ENCODE peak calls at places on chromosomes 11 and 22, in seven cellular contexts. H, A, B, V, W, X and F are unnamed samples.

GRCh38 chr11:67287355-67288197 is 1.5 kb upstream of the ANKRD13D start:
- DNase-seq in H (no peak), A (no peak), B (peak), V (peak), W (no peak), X (no peak), F (no peak)

GRCh38 chr11:120884290-120885020 is 139.4 kb upstream of the TBCEL start:
- DNase-seq in H (no peak), A (no peak), B (peak), V (no peak), W (no peak), X (no peak), F (no peak)

GRCh38 chr11:31397239-31397834 is 27.7 kb downstream of the DNAJC24 start:
- DNase-seq in H (no peak), A (peak), B (no peak), V (no peak), W (no peak), X (peak), F (peak)

GRCh38 chr11:3203221-3204043 is 15.2 kb downstream of the MRGPRG start:
- DNase-seq in H (no peak), A (no peak), B (peak), V (peak), W (no peak), X (no peak), F (no peak)

GRCh38 chr22:29842740-29843139 is 4.7 kb upstream of the ASCC2 start:
- DNase-seq in H (no peak), A (peak), B (no peak), V (no peak), W (no peak), X (no peak), F (no peak)

GRCh38 chr11:134008593-134008992 is 51.8 kb upstream of the IGSF9B start:
- DNase-seq in H (peak), A (peak), B (no peak), V (no peak), W (no peak), X (no peak), F (no peak)

GRCh38 chr22:46584081-46584903 is 35.9 kb upstream of the GRAMD4 start:
- DNase-seq in H (no peak), A (peak), B (no peak), V (peak), W (no peak), X (no peak), F (no peak)

GRCh38 chr11:64874841-64875240 is 3.6 kb downstream of the EHD1 start:
- DNase-seq in H (no peak), A (no peak), B (no peak), V (no peak), W (no peak), X (no peak), F (no peak)

GRCh38 chr22:30856699-30857098 is 111.9 kb downstream of the MORC2 start:
- DNase-seq in H (no peak), A (no peak), B (no peak), V (no peak), W (no peak), X (no peak), F (peak)

GRCh38 chr11:77206264-77207018 is 78.4 kb downstream of the MYO7A start:
- DNase-seq in H (no peak), A (no peak), B (no peak), V (no peak), W (no peak), X (no peak), F (no peak)

GRCh38 chr22:37260396-37260795 is 16.3 kb upstream of the RAC2 start:
- DNase-seq in H (no peak), A (no peak), B (no peak), V (no peak), W (no peak), X (no peak), F (no peak)

GRCh38 chr22:37258810-37259472 is 14.9 kb upstream of the RAC2 start:
- DNase-seq in H (no peak), A (no peak), B (no peak), V (no peak), W (no peak), X (no peak), F (no peak)

GRCh38 chr22:37258005-37258790 is 14.1 kb upstream of the RAC2 start:
- DNase-seq in H (no peak), A (peak), B (no peak), V (no peak), W (no peak), X (no peak), F (no peak)

GRCh38 chr22:37260939-37261338 is 16.9 kb upstream of the RAC2 start:
- DNase-seq in H (no peak), A (no peak), B (peak), V (peak), W (no peak), X (peak), F (peak)

DNA sequence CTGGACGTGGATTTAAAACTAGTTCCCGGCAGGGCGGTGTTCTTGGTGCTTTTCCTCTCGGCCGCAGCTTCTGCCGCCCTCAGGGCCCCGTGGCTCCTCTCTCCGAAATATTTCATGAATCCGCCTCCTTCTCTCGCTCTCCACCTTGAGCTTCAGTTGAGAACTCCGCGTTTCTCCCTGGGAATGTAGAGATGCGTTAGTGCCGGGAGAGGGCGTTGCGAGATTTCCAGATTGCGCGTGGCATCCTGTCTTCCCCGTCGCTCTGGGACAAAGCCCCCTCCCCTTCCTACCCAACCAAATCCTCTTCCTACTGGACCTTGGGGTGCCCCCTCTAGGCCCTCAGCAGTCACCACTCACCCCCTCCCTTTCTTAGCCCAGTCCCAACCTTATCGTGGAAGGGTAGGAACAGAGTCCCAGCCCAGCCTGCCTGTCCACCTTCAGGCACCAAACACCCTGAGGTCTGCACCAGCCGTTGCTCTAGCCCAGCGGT is 15.5 kb upstream of the RAC2 start:
- DNase-seq in H (no peak), A (peak), B (no peak), V (no peak), W (no peak), X (no peak), F (no peak)
- TF ChIP-seq CTCF in H (peak), A (peak), B (peak), V (no peak), W (no peak), X (peak), F (peak)

GRCh38 chr11:11524436-11525038 is 97.3 kb downstream of the GALNT18 start:
- DNase-seq in H (no peak), A (peak), B (no peak), V (no peak), W (no peak), X (no peak), F (no peak)

GRCh38 chr11:11514246-11514645 is 107.6 kb downstream of the GALNT18 start:
- DNase-seq in H (no peak), A (no peak), B (no peak), V (no peak), W (no peak), X (no peak), F (no peak)

GRCh38 chr11:11520231-11521015 is 101.4 kb downstream of the GALNT18 start:
- DNase-seq in H (no peak), A (peak), B (no peak), V (no peak), W (no peak), X (no peak), F (no peak)

GRCh38 chr11:11521306-11522002 is 100.4 kb downstream of the GALNT18 start:
- DNase-seq in H (no peak), A (peak), B (no peak), V (no peak), W (no peak), X (no peak), F (peak)

GRCh38 chr11:11519184-11519583 is 102.6 kb downstream of the GALNT18 start:
- DNase-seq in H (no peak), A (no peak), B (no peak), V (no peak), W (no peak), X (no peak), F (no peak)
- TF ChIP-seq CTCF in H (no peak), A (no peak), B (no peak), V (no peak), W (no peak), X (no peak), F (no peak)

GRCh38 chr22:35301370-35301874 is 1.7 kb downstream of the TOM1 start:
- DNase-seq in H (no peak), A (peak), B (peak), V (peak), W (peak), X (no peak), F (no peak)
- TF ChIP-seq CTCF in H (no peak), A (no peak), B (no peak), V (no peak), W (no peak), X (no peak), F (no peak)

DNA sequence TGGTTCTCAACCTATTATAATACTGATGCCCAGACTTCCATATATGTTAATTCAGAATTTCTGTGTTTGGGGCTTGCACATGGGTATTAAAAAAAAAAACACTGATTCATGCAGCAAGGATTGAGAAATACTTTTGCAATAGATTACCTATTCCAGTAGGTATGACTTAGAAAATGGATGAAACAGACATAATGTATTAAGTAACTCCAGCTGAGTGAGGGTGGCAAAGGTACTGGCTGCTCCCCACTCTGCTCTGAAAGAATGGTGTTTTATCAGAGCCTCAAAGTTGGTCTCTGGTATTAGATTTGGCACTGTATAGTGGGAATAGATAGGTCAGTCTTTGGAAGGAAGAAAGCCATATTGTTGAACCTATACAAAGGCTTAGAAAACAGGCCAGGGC is 234.3 kb upstream of the FOLH1 start:
- DNase-seq in H (no peak), A (peak), B (no peak), V (no peak), W (no peak), X (no peak), F (no peak)
- TF ChIP-seq CTCF in H (no peak), A (no peak), B (no peak), V (no peak), W (no peak), X (no peak), F (no peak)

GRCh38 chr11:88292156-88292844 is 45.2 kb downstream of the CTSC start:
- DNase-seq in H (no peak), A (peak), B (no peak), V (peak), W (no peak), X (no peak), F (no peak)
- TF ChIP-seq CTCF in H (no peak), A (no peak), B (no peak), V (no peak), W (no peak), X (no peak), F (no peak)